ENCODE peak calls at places on chromosomes 6 and 20, in seven cellular contexts. C, Q, Y, I, R, A and J are unnamed samples.

GRCh38 chr6:87700729-87701675 is 1.0 kb downstream of the AKIRIN2 start:
- DNase-seq in C (no peak), Q (peak; percentile 81), Y (peak; percentile 78), I (peak; percentile 82), R (peak; percentile 70), A (peak; percentile 56), J (no peak)

GRCh38 chr6:112450663-112451062 is 103.5 kb downstream of the RFPL4B start:
- DNase-seq in C (no peak), Q (no peak), Y (no peak), I (no peak), R (no peak), A (no peak), J (no peak)

GRCh38 chr6:111565316-111566221 is 40.1 kb downstream of the TRAF3IP2 start:
- DNase-seq in C (no peak), Q (no peak), Y (no peak), I (no peak), R (no peak), A (no peak), J (no peak)

GRCh38 chr20:24779886-24780285 is 169.2 kb upstream of the CST7 start:
- DNase-seq in C (no peak), Q (no peak), Y (no peak), I (no peak), R (peak; percentile 21), A (no peak), J (no peak)

GRCh38 chr20:5061209-5061608 is 58.5 kb downstream of the PCNA start:
- DNase-seq in C (no peak), Q (no peak), Y (peak; percentile 39), I (peak; percentile 99), R (no peak), A (no peak), J (no peak)

GRCh38 chr6:25788305-25788922 is 33.9 kb downstream of the SLC17A4 start:
- DNase-seq in C (no peak), Q (peak; percentile 54), Y (peak; percentile 71), I (peak; percentile 53), R (peak; percentile 68), A (no peak), J (peak; percentile 14)

GRCh38 chr20:4325548-4326187 is 310.3 kb upstream of the RNF24 start:
- DNase-seq in C (no peak), Q (no peak), Y (peak; percentile 22), I (no peak), R (peak; percentile 68), A (no peak), J (no peak)

GRCh38 chr20:35012227-35013069 is 56.8 kb downstream of the MYH7B start:
- DNase-seq in C (no peak), Q (no peak), Y (peak; percentile 36), I (no peak), R (no peak), A (no peak), J (no peak)

GRCh38 chr20:44651507-44652373 is at the start of gene ADA:
- DNase-seq in C (no peak), Q (peak; percentile 84), Y (peak; percentile 43), I (peak; percentile 54), R (peak; percentile 80), A (peak; percentile 64), J (no peak)

GRCh38 chr20:9408422-9409300 is 105.7 kb upstream of the LAMP5 start:
- DNase-seq in C (no peak), Q (no peak), Y (peak; percentile 68), I (peak; percentile 66), R (no peak), A (no peak), J (peak; percentile 38)

GRCh38 chr6:83853178-83853967 is at the start of gene RIPPLY2:
- DNase-seq in C (no peak), Q (peak; percentile 64), Y (peak; percentile 55), I (no peak), R (peak; percentile 68), A (no peak), J (no peak)

GRCh38 chr6:157758516-157759023 is 64.5 kb upstream of the SNX9 start:
- DNase-seq in C (no peak), Q (no peak), Y (no peak), I (no peak), R (no peak), A (no peak), J (no peak)

GRCh38 chr6:157755752-157756411 is 67.2 kb upstream of the SNX9 start:
- DNase-seq in C (no peak), Q (no peak), Y (no peak), I (no peak), R (no peak), A (no peak), J (no peak)

GRCh38 chr6:157757430-157758403 is 65.3 kb upstream of the SNX9 start:
- DNase-seq in C (no peak), Q (no peak), Y (no peak), I (no peak), R (no peak), A (no peak), J (no peak)

GRCh38 chr6:157755032-157755751 is 67.9 kb upstream of the SNX9 start:
- DNase-seq in C (no peak), Q (no peak), Y (no peak), I (no peak), R (no peak), A (no peak), J (no peak)

GRCh38 chr6:157756708-157757429 is 66.2 kb upstream of the SNX9 start:
- DNase-seq in C (peak; percentile 53), Q (peak; percentile 83), Y (peak; percentile 83), I (peak; percentile 66), R (peak; percentile 94), A (peak; percentile 93), J (peak; percentile 52)
- H3K4me3 ChIP-seq in C (no peak overlapping the region), Q (no peak overlapping the region), Y (no peak overlapping the region), I (no peak overlapping the region), R (peak overlapping the region; percentile 30), A (no peak overlapping the region), J (no peak overlapping the region)

GRCh38 chr20:58851221-58851968 is 693 bp upstream of the GNAS-AS1 start:
- DNase-seq in C (no peak), Q (no peak), Y (peak; percentile 24), I (no peak), R (no peak), A (no peak), J (no peak)
- H3K4me3 ChIP-seq in C (peak overlapping the region; percentile 66), Q (peak overlapping the region; percentile 52), Y (peak overlapping the region; percentile 71), I (peak overlapping the region; percentile 62), R (peak overlapping the region; percentile 26), A (peak overlapping the region; percentile 40), J (peak overlapping the region; percentile 80)

DNA sequence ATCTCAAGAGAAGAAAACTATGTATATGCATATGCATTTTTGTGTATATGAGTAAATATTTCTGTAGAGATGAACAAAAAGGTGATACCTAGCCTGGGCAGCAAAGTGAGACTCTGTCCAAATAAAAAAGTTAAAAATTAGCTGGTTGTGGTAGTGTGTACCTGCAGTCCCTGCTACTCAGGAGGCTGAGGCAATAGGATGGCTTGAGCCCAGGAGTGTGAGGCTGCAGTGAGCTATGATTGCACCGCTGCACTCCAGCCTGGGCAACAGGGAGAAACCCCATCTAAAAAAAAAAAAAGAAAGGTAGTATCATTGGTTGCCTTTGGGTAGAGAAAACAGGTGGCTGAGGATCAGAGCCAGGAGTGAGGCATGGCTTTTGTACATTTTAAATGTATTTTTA is 50.9 kb downstream of the KLHL31 start:
- DNase-seq in C (no peak), Q (no peak), Y (no peak), I (no peak), R (no peak), A (no peak), J (no peak)
- H3K4me3 ChIP-seq in C (no peak overlapping the region), Q (no peak overlapping the region), Y (no peak overlapping the region), I (no peak overlapping the region), R (no peak overlapping the region), A (no peak overlapping the region), J (no peak overlapping the region)

GRCh38 chr6:144266091-144266649 is 19.0 kb upstream of the UTRN start:
- DNase-seq in C (peak; percentile 77), Q (peak; percentile 63), Y (peak; percentile 95), I (peak; percentile 92), R (peak; percentile 80), A (peak; percentile 56), J (peak; percentile 63)
- H3K4me3 ChIP-seq in C (no peak overlapping the region), Q (no peak overlapping the region), Y (no peak overlapping the region), I (no peak overlapping the region), R (peak overlapping the region; percentile 8), A (no peak overlapping the region), J (no peak overlapping the region)

GRCh38 chr6:136226674-136227377 is 23.3 kb downstream of the MTFR2 start:
- DNase-seq in C (no peak), Q (no peak), Y (no peak), I (no peak), R (no peak), A (no peak), J (no peak)
- H3K4me3 ChIP-seq in C (no peak overlapping the region), Q (no peak overlapping the region), Y (no peak overlapping the region), I (no peak overlapping the region), R (peak overlapping the region; percentile 37), A (peak overlapping the region; percentile 28), J (no peak overlapping the region)

DNA sequence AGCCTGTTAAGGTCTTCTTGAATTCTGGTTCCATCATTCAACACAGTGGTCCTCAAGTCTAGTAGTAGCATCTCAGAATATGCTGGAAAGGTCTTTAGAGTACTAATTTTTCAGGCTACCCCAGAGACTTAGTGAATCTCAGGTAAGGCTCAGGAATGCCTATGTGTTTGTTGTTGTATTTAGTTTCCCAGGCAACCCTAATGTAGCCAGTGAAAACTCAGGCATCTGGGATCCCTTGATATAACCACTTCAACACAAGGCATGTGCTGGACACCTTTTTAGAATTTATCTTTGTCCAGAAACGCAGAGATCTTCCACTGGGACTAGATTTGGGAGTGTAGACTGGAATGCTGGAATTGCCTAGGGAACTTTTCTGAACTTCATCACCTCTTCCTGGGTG is 597.9 kb upstream of the FLRT3 start:
- DNase-seq in C (no peak), Q (no peak), Y (no peak), I (no peak), R (no peak), A (no peak), J (no peak)
- H3K4me3 ChIP-seq in C (no peak overlapping the region), Q (no peak overlapping the region), Y (no peak overlapping the region), I (no peak overlapping the region), R (no peak overlapping the region), A (no peak overlapping the region), J (no peak overlapping the region)

DNA sequence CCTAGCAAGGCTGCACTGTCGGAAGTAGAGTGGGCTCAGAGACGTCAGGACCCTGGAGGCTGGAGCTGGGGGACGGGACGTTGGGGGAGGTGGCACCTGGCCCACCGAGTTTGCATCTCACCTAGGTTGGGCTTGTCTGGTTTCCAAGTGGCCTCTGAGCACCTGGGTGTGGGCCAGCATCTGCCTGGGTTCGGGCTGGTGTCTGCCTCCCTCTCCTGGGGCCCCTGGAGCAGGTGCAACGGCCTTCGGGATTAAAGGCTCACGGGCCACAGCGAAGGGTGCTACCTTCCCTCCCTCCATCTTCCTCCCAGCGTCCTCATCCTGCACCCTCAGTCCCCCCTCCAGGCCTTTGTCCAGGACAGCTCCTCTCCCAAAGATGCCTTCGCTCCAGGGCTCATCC is 6.0 kb downstream of the HRH3 start:
- DNase-seq in C (no peak), Q (no peak), Y (no peak), I (no peak), R (no peak), A (no peak), J (no peak)
- H3K4me3 ChIP-seq in C (no peak overlapping the region), Q (no peak overlapping the region), Y (no peak overlapping the region), I (no peak overlapping the region), R (no peak overlapping the region), A (no peak overlapping the region), J (no peak overlapping the region)